ENCODE peak calls at places on chromosomes 3 and 15, in six cellular contexts. One of them, this sample, is unnamed.

GRCh38 chr3:168096210-168096795 is 579 bp upstream of the GOLIM4 start:
- DNase-seq in fibroblast of lung: peak
- DNase-seq in BE2C: peak
- DNase-seq in bronchial epithelial cell: peak
- DNase-seq in cardiac fibroblast: peak
- DNase-seq in A549: peak
- DNase-seq in this sample: peak

GRCh38 chr15:55791576-55792400 is 48.8 kb upstream of the PRTG start:
- DNase-seq in BE2C: no peak
- DNase-seq in bronchial epithelial cell: peak
- DNase-seq in cardiac fibroblast: peak
- DNase-seq in fibroblast of lung: peak
- DNase-seq in A549: peak
- DNase-seq in this sample: peak

GRCh38 chr3:61425356-61425755 is 136.0 kb upstream of the PTPRG start:
- DNase-seq in BE2C: no peak
- DNase-seq in cardiac fibroblast: no peak
- DNase-seq in bronchial epithelial cell: no peak
- DNase-seq in fibroblast of lung: no peak
- DNase-seq in A549: no peak
- DNase-seq in this sample: no peak

GRCh38 chr3:137163241-137163916 is 205.6 kb downstream of the IL20RB start:
- DNase-seq in A549: no peak
- DNase-seq in BE2C: no peak
- DNase-seq in bronchial epithelial cell: no peak
- DNase-seq in fibroblast of lung: no peak
- DNase-seq in cardiac fibroblast: no peak
- DNase-seq in this sample: no peak

GRCh38 chr3:158005391-158006100 is 100.7 kb downstream of the SHOX2 start:
- DNase-seq in A549: no peak
- DNase-seq in bronchial epithelial cell: no peak
- DNase-seq in cardiac fibroblast: no peak
- DNase-seq in fibroblast of lung: no peak
- DNase-seq in BE2C: peak
- DNase-seq in this sample: no peak

GRCh38 chr15:68991723-68992122 is 22.8 kb upstream of the NOX5 start:
- DNase-seq in bronchial epithelial cell: peak
- DNase-seq in cardiac fibroblast: no peak
- DNase-seq in A549: no peak
- DNase-seq in BE2C: peak
- DNase-seq in fibroblast of lung: peak
- DNase-seq in this sample: no peak

GRCh38 chr3:52394751-52395502 is 50.0 kb downstream of the SEMA3G start:
- DNase-seq in A549: no peak
- DNase-seq in BE2C: no peak
- DNase-seq in cardiac fibroblast: no peak
- DNase-seq in bronchial epithelial cell: no peak
- DNase-seq in fibroblast of lung: no peak
- DNase-seq in this sample: no peak

GRCh38 chr3:35524851-35525250 is 114.5 kb upstream of the ARPP21 start:
- DNase-seq in fibroblast of lung: no peak
- DNase-seq in bronchial epithelial cell: no peak
- DNase-seq in cardiac fibroblast: no peak
- DNase-seq in A549: peak
- DNase-seq in BE2C: no peak
- DNase-seq in this sample: no peak

GRCh38 chr15:63942486-63943365 is 103.6 kb downstream of the DAPK2 start:
- DNase-seq in bronchial epithelial cell: no peak
- DNase-seq in cardiac fibroblast: no peak
- DNase-seq in BE2C: no peak
- DNase-seq in fibroblast of lung: no peak
- DNase-seq in A549: no peak
- DNase-seq in this sample: no peak

GRCh38 chr3:70409018-70409417 is 96.6 kb upstream of the MDFIC2 start:
- DNase-seq in cardiac fibroblast: no peak
- DNase-seq in fibroblast of lung: no peak
- DNase-seq in A549: no peak
- DNase-seq in bronchial epithelial cell: no peak
- DNase-seq in BE2C: no peak
- DNase-seq in this sample: no peak

GRCh38 chr3:69986419-69986818 is 13.1 kb upstream of the SAMMSON start:
- DNase-seq in fibroblast of lung: no peak
- DNase-seq in BE2C: no peak
- DNase-seq in cardiac fibroblast: no peak
- DNase-seq in bronchial epithelial cell: no peak
- DNase-seq in A549: no peak
- DNase-seq in this sample: no peak

GRCh38 chr3:60198179-60198578 is 1053.1 kb downstream of the FHIT start:
- DNase-seq in fibroblast of lung: no peak
- DNase-seq in cardiac fibroblast: no peak
- DNase-seq in bronchial epithelial cell: no peak
- DNase-seq in BE2C: no peak
- DNase-seq in A549: no peak
- DNase-seq in this sample: no peak

GRCh38 chr15:76935620-76936019 is 4.1 kb downstream of the RCN2 start:
- DNase-seq in fibroblast of lung: no peak
- DNase-seq in bronchial epithelial cell: no peak
- DNase-seq in A549: no peak
- DNase-seq in BE2C: no peak
- DNase-seq in cardiac fibroblast: no peak
- DNase-seq in this sample: no peak

GRCh38 chr15:73388256-73388781 is 19.6 kb upstream of the HCN4 start:
- DNase-seq in cardiac fibroblast: peak
- DNase-seq in A549: peak
- DNase-seq in bronchial epithelial cell: peak
- DNase-seq in BE2C: no peak
- DNase-seq in fibroblast of lung: peak
- DNase-seq in this sample: peak

GRCh38 chr3:25706213-25706612 is 41.5 kb upstream of the TOP2B start:
- DNase-seq in fibroblast of lung: no peak
- DNase-seq in A549: no peak
- DNase-seq in BE2C: no peak
- DNase-seq in bronchial epithelial cell: no peak
- DNase-seq in cardiac fibroblast: no peak
- DNase-seq in this sample: no peak

GRCh38 chr15:77034620-77035467 is 36.1 kb downstream of the TSPAN3 start:
- DNase-seq in A549: no peak
- DNase-seq in cardiac fibroblast: no peak
- DNase-seq in fibroblast of lung: no peak
- DNase-seq in bronchial epithelial cell: no peak
- DNase-seq in BE2C: peak
- DNase-seq in this sample: no peak

GRCh38 chr15:61613729-61614128 is 384.6 kb upstream of the RORA start:
- DNase-seq in bronchial epithelial cell: no peak
- DNase-seq in fibroblast of lung: peak
- DNase-seq in A549: no peak
- DNase-seq in cardiac fibroblast: peak
- DNase-seq in BE2C: no peak
- DNase-seq in this sample: peak

GRCh38 chr3:16183601-16184270 is 9.3 kb downstream of the GALNT15 start:
- DNase-seq in cardiac fibroblast: peak
- DNase-seq in BE2C: no peak
- DNase-seq in A549: peak
- DNase-seq in bronchial epithelial cell: peak
- DNase-seq in fibroblast of lung: peak
- DNase-seq in this sample: peak

GRCh38 chr15:34217587-34218225 is 7.1 kb upstream of the EMC4 start:
- DNase-seq in A549: no peak
- DNase-seq in BE2C: no peak
- DNase-seq in fibroblast of lung: no peak
- DNase-seq in cardiac fibroblast: peak
- DNase-seq in bronchial epithelial cell: peak
- DNase-seq in this sample: no peak

GRCh38 chr15:67091073-67091965 is 25.9 kb downstream of the SMAD3 start:
- DNase-seq in cardiac fibroblast: peak
- DNase-seq in fibroblast of lung: peak
- DNase-seq in A549: peak
- DNase-seq in BE2C: peak
- DNase-seq in bronchial epithelial cell: peak
- DNase-seq in this sample: peak

GRCh38 chr3:54827056-54827687 is 100.7 kb downstream of the LRTM1 start:
- DNase-seq in bronchial epithelial cell: peak
- DNase-seq in cardiac fibroblast: no peak
- DNase-seq in A549: no peak
- DNase-seq in BE2C: no peak
- DNase-seq in fibroblast of lung: no peak
- DNase-seq in this sample: no peak

GRCh38 chr3:52108302-52109232 is 45.7 kb downstream of the POC1A start:
- DNase-seq in fibroblast of lung: peak
- DNase-seq in bronchial epithelial cell: no peak
- DNase-seq in BE2C: peak
- DNase-seq in cardiac fibroblast: peak
- DNase-seq in A549: no peak
- DNase-seq in this sample: no peak

GRCh38 chr3:134294302-134294925 is 43.8 kb upstream of the RYK start:
- DNase-seq in fibroblast of lung: no peak
- DNase-seq in bronchial epithelial cell: no peak
- DNase-seq in cardiac fibroblast: no peak
- DNase-seq in BE2C: no peak
- DNase-seq in A549: no peak
- DNase-seq in this sample: no peak

GRCh38 chr3:158160958-158161357 is 51.1 kb downstream of the RSRC1 start:
- DNase-seq in bronchial epithelial cell: peak
- DNase-seq in fibroblast of lung: peak
- DNase-seq in A549: peak
- DNase-seq in BE2C: no peak
- DNase-seq in cardiac fibroblast: peak
- DNase-seq in this sample: no peak

GRCh38 chr15:44034933-44035624 is 160.0 kb downstream of the FRMD5 start:
- DNase-seq in cardiac fibroblast: peak
- DNase-seq in BE2C: no peak
- DNase-seq in bronchial epithelial cell: peak
- DNase-seq in fibroblast of lung: peak
- DNase-seq in A549: no peak
- DNase-seq in this sample: peak

GRCh38 chr3:9653565-9654248 is 4.4 kb downstream of the MTMR14 start:
- DNase-seq in bronchial epithelial cell: no peak
- DNase-seq in fibroblast of lung: no peak
- DNase-seq in BE2C: no peak
- DNase-seq in cardiac fibroblast: no peak
- DNase-seq in A549: no peak
- DNase-seq in this sample: no peak

GRCh38 chr15:75349851-75350588 is 3.2 kb downstream of the NEIL1 start:
- DNase-seq in fibroblast of lung: no peak
- DNase-seq in cardiac fibroblast: no peak
- DNase-seq in bronchial epithelial cell: no peak
- DNase-seq in A549: no peak
- DNase-seq in BE2C: no peak
- DNase-seq in this sample: no peak

GRCh38 chr3:79052054-79052681 is 715.6 kb downstream of the ROBO1 start:
- DNase-seq in A549: no peak
- DNase-seq in fibroblast of lung: peak
- DNase-seq in bronchial epithelial cell: no peak
- DNase-seq in BE2C: peak
- DNase-seq in cardiac fibroblast: peak
- DNase-seq in this sample: no peak

GRCh38 chr15:56528136-56528535 is 63.2 kb upstream of the MNS1 start:
- DNase-seq in A549: no peak
- DNase-seq in bronchial epithelial cell: no peak
- DNase-seq in cardiac fibroblast: peak
- DNase-seq in BE2C: no peak
- DNase-seq in fibroblast of lung: peak
- DNase-seq in this sample: no peak

GRCh38 chr3:143035466-143036214 is 34.3 kb downstream of the U2SURP start:
- DNase-seq in A549: no peak
- DNase-seq in cardiac fibroblast: peak
- DNase-seq in bronchial epithelial cell: peak
- DNase-seq in fibroblast of lung: peak
- DNase-seq in BE2C: no peak
- DNase-seq in this sample: no peak

GRCh38 chr3:58647661-58648141 is 18.9 kb downstream of the FAM3D start:
- DNase-seq in bronchial epithelial cell: peak
- DNase-seq in A549: no peak
- DNase-seq in cardiac fibroblast: no peak
- DNase-seq in BE2C: no peak
- DNase-seq in fibroblast of lung: no peak
- DNase-seq in this sample: no peak

DNA sequence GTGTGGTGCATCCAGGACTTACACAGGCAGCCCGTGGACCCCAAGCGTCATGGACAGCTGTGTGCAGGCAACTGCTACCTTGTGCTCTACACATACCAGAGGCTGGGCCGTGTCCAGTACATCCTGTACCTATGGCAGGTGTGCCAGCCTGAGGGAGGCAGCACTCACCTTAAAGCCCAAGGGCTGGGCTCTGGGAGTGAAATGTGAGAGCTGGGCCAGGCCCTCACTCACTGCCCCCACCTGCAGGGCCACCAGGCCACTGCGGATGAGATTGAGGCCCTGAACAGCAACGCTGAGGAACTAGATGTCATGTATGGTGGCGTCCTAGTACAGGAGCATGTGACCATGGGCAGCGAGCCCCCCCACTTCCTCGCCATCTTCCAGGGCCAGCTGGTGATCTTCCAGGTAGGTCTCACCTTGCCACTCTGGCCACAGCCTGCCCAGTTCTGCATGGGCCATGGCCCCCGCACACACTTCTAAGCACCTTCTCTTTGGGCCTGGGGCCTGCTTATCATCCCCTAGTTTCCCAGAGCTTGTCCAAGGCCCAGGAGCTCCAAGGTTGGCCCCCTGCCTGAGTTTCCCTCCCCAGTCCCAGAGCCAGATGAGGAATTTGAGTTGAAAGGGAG is 11.0 kb downstream of the VILL start:
- DNase-seq in BE2C: no peak
- DNase-seq in fibroblast of lung: no peak
- DNase-seq in bronchial epithelial cell: no peak
- DNase-seq in A549: no peak
- DNase-seq in cardiac fibroblast: no peak
- DNase-seq in this sample: no peak
- TF ChIP-seq CTCF in BE2C: peak
- TF ChIP-seq CTCF in fibroblast of lung: peak
- TF ChIP-seq CTCF in bronchial epithelial cell: peak
- TF ChIP-seq CTCF in A549: no peak
- TF ChIP-seq CTCF in cardiac fibroblast: no peak
- TF ChIP-seq CTCF in this sample: no peak

GRCh38 chr15:101047301-101047781 is 128.2 kb downstream of the LRRK1 start:
- DNase-seq in bronchial epithelial cell: no peak
- DNase-seq in A549: no peak
- DNase-seq in BE2C: peak
- DNase-seq in cardiac fibroblast: no peak
- DNase-seq in fibroblast of lung: peak
- DNase-seq in this sample: no peak
- H3K4me3 ChIP-seq in bronchial epithelial cell: no peak
- H3K4me3 ChIP-seq in A549: no peak
- H3K4me3 ChIP-seq in BE2C: no peak
- H3K4me3 ChIP-seq in cardiac fibroblast: no peak
- H3K4me3 ChIP-seq in fibroblast of lung: no peak
- H3K4me3 ChIP-seq in this sample: no peak

GRCh38 chr15:49151831-49152230 is 3.6 kb downstream of the COPS2 start:
- DNase-seq in BE2C: no peak
- DNase-seq in bronchial epithelial cell: no peak
- DNase-seq in cardiac fibroblast: no peak
- DNase-seq in A549: no peak
- DNase-seq in fibroblast of lung: no peak
- DNase-seq in this sample: no peak

GRCh38 chr15:49145651-49146609 is 9.5 kb downstream of the COPS2 start:
- DNase-seq in bronchial epithelial cell: peak
- DNase-seq in BE2C: peak
- DNase-seq in A549: peak
- DNase-seq in cardiac fibroblast: peak
- DNase-seq in fibroblast of lung: peak
- DNase-seq in this sample: peak
- TF ChIP-seq CTCF in bronchial epithelial cell: peak
- TF ChIP-seq CTCF in BE2C: peak
- TF ChIP-seq CTCF in A549: peak
- TF ChIP-seq CTCF in cardiac fibroblast: peak
- TF ChIP-seq CTCF in fibroblast of lung: peak
- TF ChIP-seq CTCF in this sample: peak

GRCh38 chr15:52288986-52289385 is 6.6 kb downstream of the MYO5C start:
- DNase-seq in A549: no peak
- DNase-seq in bronchial epithelial cell: no peak
- DNase-seq in BE2C: no peak
- DNase-seq in cardiac fibroblast: no peak
- DNase-seq in fibroblast of lung: no peak
- DNase-seq in this sample: no peak
- H3K4me3 ChIP-seq in A549: peak
- H3K4me3 ChIP-seq in bronchial epithelial cell: no peak
- H3K4me3 ChIP-seq in BE2C: no peak
- H3K4me3 ChIP-seq in cardiac fibroblast: no peak
- H3K4me3 ChIP-seq in fibroblast of lung: no peak
- H3K4me3 ChIP-seq in this sample: no peak

This sample was measured in astrocyte of the cerebellum.